ENCODE peak calls at places on chromosomes 2 and 18, in seven cellular contexts. U is activated T-helper 2 cell treated with anti-CD3 and anti-CD28 coated beads, Interferon-gamma antibody, Interleukin-2, Interleukin-4, amounts not matched to agents 10 μg/mL and 5 μg/mL and 100 μg/mL, durations not matched to agents 14 hours and 24 hours and 36 hours; Q is GM18507; H is COR-L47; B is A673; Y is MM.1S; C is amygdala. S is an unnamed sample.

GRCh38 chr2:238389985-238390682 is 36.6 kb upstream of the ASB1 start:
- DNase-seq in U (no peak), B (no peak), Y (no peak), H (peak; percentile 47), C (no peak), Q (no peak), S (no peak)

GRCh38 chr2:138475394-138475793 is 26.2 kb upstream of the SPOPL start:
- DNase-seq in Q (peak; percentile 5), B (no peak), U (no peak), C (no peak), H (no peak), Y (no peak), S (peak; percentile 16)

GRCh38 chr2:9318461-9319337 is 104.6 kb downstream of the ITGB1BP1 start:
- DNase-seq in C (no peak), Y (no peak), B (peak; percentile 27), Q (no peak), H (peak; percentile 58), U (no peak), S (no peak)

GRCh38 chr2:37156071-37156856 is 516 bp downstream of the EIF2AK2 start:
- DNase-seq in U (no peak), H (peak; percentile 43), Y (peak; percentile 15), C (no peak), Q (no peak), B (peak; percentile 64), S (peak; percentile 10)

GRCh38 chr2:135775420-135775819 is 33.8 kb downstream of the UBXN4 start:
- DNase-seq in C (no peak), Y (no peak), U (no peak), B (no peak), Q (no peak), H (no peak), S (no peak)

GRCh38 chr18:24778810-24779418 is 318.5 kb downstream of the HRH4 start:
- DNase-seq in H (no peak), C (no peak), U (no peak), Q (no peak), B (no peak), Y (no peak), S (no peak)

GRCh38 chr2:178163395-178163794 is 30.9 kb upstream of the OSBPL6 start:
- DNase-seq in H (no peak), Q (no peak), Y (no peak), B (no peak), C (no peak), U (no peak), S (no peak)

GRCh38 chr2:223042704-223043118 is 9.3 kb upstream of the KCNE4 start:
- DNase-seq in Q (no peak), B (peak; percentile 64), H (no peak), Y (no peak), C (no peak), U (no peak), S (no peak)

GRCh38 chr2:28247326-28247725 is 145.3 kb upstream of the FOSL2 start:
- DNase-seq in H (no peak), C (no peak), Y (no peak), B (peak; percentile 54), U (no peak), Q (no peak), S (no peak)

GRCh38 chr2:138184428-138184827 is 220.2 kb downstream of the HNMT start:
- DNase-seq in U (no peak), B (no peak), C (no peak), Q (no peak), H (no peak), Y (no peak), S (no peak)

GRCh38 chr2:28895189-28895893 is 874 bp downstream of the WDR43 start:
- DNase-seq in B (peak; percentile 49), U (no peak), C (no peak), Q (peak; percentile 0), H (no peak), Y (peak; percentile 38), S (peak; percentile 66)

GRCh38 chr18:78656346-78656925 is 323.2 kb upstream of the SALL3 start:
- DNase-seq in U (no peak), Y (no peak), Q (no peak), C (no peak), B (no peak), H (no peak), S (no peak)

GRCh38 chr2:172510582-172510981 is 45.3 kb upstream of the PDK1 start:
- DNase-seq in C (no peak), Y (no peak), H (no peak), Q (no peak), B (no peak), U (no peak), S (no peak)

GRCh38 chr18:23237524-23238151 is 102.4 kb downstream of the CABLES1 start:
- DNase-seq in C (no peak), Y (no peak), H (no peak), B (no peak), Q (peak; percentile 40), U (peak; percentile 33), S (peak; percentile 93)

GRCh38 chr2:169767243-169767888 is 31.3 kb upstream of the SSB start:
- DNase-seq in B (peak; percentile 70), C (no peak), H (peak; percentile 34), Y (peak; percentile 66), U (peak; percentile 34), Q (no peak), S (peak; percentile 56)

GRCh38 chr18:35580748-35581534 is 599 bp upstream of the GALNT1 start:
- DNase-seq in H (peak; percentile 44), B (peak; percentile 56), Y (peak; percentile 75), Q (no peak), U (peak; percentile 43), C (peak; percentile 26), S (peak; percentile 57)

GRCh38 chr2:234422895-234423505 is 73.9 kb downstream of the ARL4C start:
- DNase-seq in H (no peak), Y (no peak), U (peak; percentile 61), C (no peak), B (no peak), Q (no peak), S (peak; percentile 67)

GRCh38 chr2:234137400-234138014 is 87.0 kb downstream of the SPP2 start:
- DNase-seq in C (no peak), Q (no peak), B (peak; percentile 17), Y (no peak), U (no peak), H (no peak), S (no peak)